ENCODE peak calls at places on chromosomes 11 and 22, in four cellular contexts. O, K, L and P are unnamed samples. For H3K4me1 and H3K36me3, the result is how much of the 10 kb centered on the place peaks cover.

GRCh38 chr11:20031155-20032001 is 128.9 kb downstream of the DBX1 start:
- DNase-seq in O (peak), L (no peak), K (no peak), P (no peak)

GRCh38 chr22:35567794-35568193 is 27.2 kb downstream of the RASD2 start:
- DNase-seq in L (no peak), K (no peak), O (no peak), P (no peak)

GRCh38 chr11:12287009-12287373 is 90.4 kb upstream of the PARVA start:
- DNase-seq in O (peak), L (no peak), K (no peak), P (no peak)

GRCh38 chr11:66970808-66971442 is 4.2 kb upstream of the C11orf86 start:
- DNase-seq in L (no peak), O (peak), K (no peak), P (no peak)

GRCh38 chr11:98625526-98625925 is 395.2 kb upstream of the CNTN5 start:
- DNase-seq in L (no peak), K (no peak), O (no peak), P (no peak)

GRCh38 chr11:33692013-33692504 is 8.6 kb downstream of the C11orf91 start:
- DNase-seq in L (no peak), O (peak), K (no peak), P (no peak)

GRCh38 chr11:35105319-35106063 is 33.5 kb upstream of the CD44 start:
- DNase-seq in L (no peak), O (no peak), K (no peak), P (no peak)

GRCh38 chr11:109993786-109994185 is 99.4 kb upstream of the ZC3H12C start:
- DNase-seq in O (no peak), L (no peak), K (no peak), P (no peak)

GRCh38 chr11:66113132-66113856 is 43.2 kb downstream of the PACS1 start:
- DNase-seq in K (no peak), L (no peak), O (peak), P (no peak)

GRCh38 chr11:47000033-47000432 is 63.5 kb downstream of the CSTPP1 start:
- DNase-seq in O (no peak), K (no peak), L (no peak), P (no peak)
- H3K4me1 ChIP-seq in O (under half), K (half or more), L (under half), P (under half)

GRCh38 chr11:77149716-77150392 is 21.8 kb downstream of the MYO7A start:
- DNase-seq in L (no peak), O (no peak), K (no peak), P (no peak)
- H3K4me3 ChIP-seq in L (no peak), O (no peak), K (no peak), P (no peak)

GRCh38 chr22:24096401-24097115 is 84.7 kb upstream of the SUSD2 start:
- DNase-seq in L (no peak), O (no peak), K (no peak), P (no peak)
- H3K36me3 ChIP-seq in L (under half), O (under half), K (half or more), P (half or more)

DNA sequence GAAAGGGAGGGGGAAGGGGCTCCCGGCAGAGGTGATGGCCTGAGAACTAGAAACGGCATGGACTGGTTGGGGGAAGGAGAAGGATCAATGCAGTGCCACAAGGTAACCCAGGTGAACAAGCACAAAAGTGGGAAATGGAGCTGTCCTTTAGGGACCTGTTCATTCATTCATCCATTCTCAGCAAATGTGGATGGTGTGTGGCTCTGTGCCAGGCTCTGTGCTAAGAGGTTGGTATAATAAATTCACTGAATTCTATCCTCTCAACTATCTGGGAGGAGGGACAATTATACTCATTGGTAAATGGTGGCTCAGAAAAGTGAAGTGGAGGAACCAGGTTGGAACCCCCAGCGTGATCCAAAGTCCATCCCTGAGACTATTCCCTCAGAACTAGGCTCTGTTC is 18.6 kb upstream of the ARAP1 start:
- DNase-seq in L (no peak), K (no peak), O (no peak), P (no peak)
- H3K4me1 ChIP-seq in L (under half), K (under half), O (under half), P (under half)

GRCh38 chr11:73001615-73002014 is 140.5 kb downstream of the FCHSD2 start:
- DNase-seq in O (no peak), K (no peak), L (no peak), P (no peak)

DNA sequence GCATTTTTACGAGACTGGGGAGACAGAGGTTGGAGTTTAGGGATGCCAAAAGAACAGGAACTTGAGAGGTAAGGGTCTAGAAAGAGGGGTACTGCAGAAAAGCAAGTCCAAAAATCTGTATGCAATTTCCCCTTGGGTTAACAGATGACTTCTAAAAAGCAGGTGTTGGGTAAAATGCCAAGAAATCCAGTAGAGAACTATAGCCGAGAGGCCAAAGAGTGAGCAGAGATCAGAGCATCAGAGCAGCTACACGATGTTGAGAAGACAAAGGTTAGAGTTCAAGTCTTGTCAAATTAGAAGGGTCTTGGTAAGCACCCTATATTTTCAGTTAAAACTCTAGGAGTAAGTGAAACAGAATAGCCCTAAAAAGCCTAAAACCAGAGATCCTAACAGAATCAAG is 145.2 kb downstream of the FCHSD2 start:
- DNase-seq in K (no peak), O (no peak), L (no peak), P (no peak)
- H3K4me3 ChIP-seq in K (no peak), O (no peak), L (no peak), P (no peak)

DNA sequence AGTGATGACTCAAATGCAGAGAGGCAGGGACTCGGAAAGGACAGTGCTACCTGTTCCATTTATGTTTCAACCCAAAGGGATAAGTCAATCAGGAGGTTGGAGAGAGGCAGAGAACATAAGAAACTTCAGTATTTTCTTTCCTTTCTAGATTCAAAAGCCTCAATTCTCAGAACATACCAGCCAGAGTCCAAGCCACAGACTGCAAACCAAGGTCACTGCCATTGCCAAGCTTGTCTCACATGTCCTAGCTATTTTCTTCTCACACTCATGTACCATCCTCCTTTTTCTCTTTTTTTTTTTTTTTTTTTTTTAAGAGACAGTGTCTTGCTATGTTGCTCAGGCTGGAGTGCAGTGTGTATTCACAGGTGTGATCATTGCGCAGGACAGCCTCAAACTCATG is 111.7 kb upstream of the AKIP1 start:
- DNase-seq in O (no peak), K (no peak), L (no peak), P (no peak)
- H3K36me3 ChIP-seq in O (under half), K (under half), L (under half), P (under half)